ENCODE peak calls at places on chromosomes 6 and 20, in six cellular contexts. Q is Peyer's patch, E is H54, F is prostate gland, H is HCT116, W is lower leg skin. A is an unnamed sample.
A peak's percentile ranks its signal among the peaks of the same experiment; 100 is the strongest.

GRCh38 chr6:6863957-6864639 is 243.7 kb upstream of the RREB1 start:
- DNase-seq in E (no peak), Q (no peak), F (no peak), W (no peak), H (no peak), A (no peak)

GRCh38 chr20:16491277-16491912 is 81.9 kb downstream of the KIF16B start:
- DNase-seq in Q (no peak), W (no peak), F (no peak), H (no peak), E (no peak), A (no peak)

GRCh38 chr6:91273729-91274128 is 686.9 kb upstream of the MAP3K7 start:
- DNase-seq in H (no peak), E (no peak), Q (no peak), W (no peak), F (no peak), A (no peak)

GRCh38 chr6:71334768-71335167 is 46.2 kb downstream of the OGFRL1 start:
- DNase-seq in F (no peak), E (no peak), W (no peak), Q (no peak), H (no peak), A (no peak)

GRCh38 chr6:52389626-52390360 is 27.8 kb downstream of the PAQR8 start:
- DNase-seq in Q (peak; percentile 57), E (no peak), W (no peak), H (peak; percentile 48), F (peak; percentile 66), A (no peak)

GRCh38 chr20:37741055-37741454 is 47.2 kb downstream of the CTNNBL1 start:
- DNase-seq in W (no peak), Q (no peak), E (peak; percentile 21), H (no peak), F (no peak), A (no peak)

GRCh38 chr20:42688576-42688975 is 501.1 kb downstream of the PTPRT start:
- DNase-seq in H (no peak), F (no peak), W (no peak), E (no peak), Q (no peak), A (no peak)

GRCh38 chr6:57313711-57314471 is 3.5 kb upstream of the PRIM2 start:
- DNase-seq in W (no peak), H (peak; percentile 71), Q (no peak), E (peak; percentile 74), F (peak; percentile 50), A (no peak)

GRCh38 chr20:25279403-25279802 is 31.5 kb downstream of the PYGB start:
- DNase-seq in Q (no peak), F (no peak), E (no peak), W (no peak), H (no peak), A (no peak)

GRCh38 chr6:53986165-53986720 is 125.0 kb upstream of the MLIP start:
- DNase-seq in F (peak; percentile 18), E (peak; percentile 20), H (peak; percentile 34), W (no peak), Q (no peak), A (no peak)

GRCh38 chr20:10718671-10719070 is 44.9 kb upstream of the JAG1 start:
- DNase-seq in F (no peak), Q (no peak), H (no peak), W (no peak), E (no peak), A (no peak)

GRCh38 chr6:153172815-153173214 is 41.7 kb upstream of the RGS17 start:
- DNase-seq in Q (no peak), E (no peak), F (no peak), H (no peak), W (no peak), A (no peak)

GRCh38 chr20:36614781-36615557 is 9.4 kb downstream of the RAB5IF start:
- DNase-seq in H (no peak), E (peak; percentile 67), F (no peak), W (no peak), Q (no peak), A (no peak)

GRCh38 chr6:158911746-158912158 is 88.2 kb downstream of the RSPH3 start:
- DNase-seq in W (peak; percentile 43), F (no peak), E (no peak), H (no peak), Q (peak; percentile 65), A (no peak)

GRCh38 chr6:121765060-121765459 is 329.6 kb downstream of the GJA1 start:
- DNase-seq in W (no peak), Q (no peak), F (no peak), E (no peak), H (no peak), A (no peak)

GRCh38 chr20:47610247-47610944 is 108.7 kb downstream of the NCOA3 start:
- DNase-seq in Q (peak; percentile 63), W (no peak), H (peak; percentile 71), E (peak; percentile 41), F (no peak), A (no peak)

GRCh38 chr6:21987501-21987957 is 309.3 kb downstream of the PRL start:
- DNase-seq in Q (peak; percentile 24), E (peak; percentile 61), H (peak; percentile 58), F (peak; percentile 34), W (peak; percentile 87), A (peak; percentile 23)

GRCh38 chr6:14254505-14254904 is 136.9 kb downstream of the CD83 start:
- DNase-seq in Q (peak; percentile 40), W (no peak), E (no peak), F (no peak), H (no peak), A (peak; percentile 29)

GRCh38 chr6:130888246-130888645 is 61.0 kb downstream of the SMLR1 start:
- DNase-seq in W (no peak), H (no peak), E (no peak), Q (no peak), F (no peak), A (no peak)

GRCh38 chr6:13307508-13307995 is 20.8 kb downstream of the TBC1D7 start:
- DNase-seq in H (no peak), F (no peak), Q (no peak), W (no peak), E (no peak), A (no peak)

GRCh38 chr20:19889011-19889953 is 127.9 kb upstream of the NAA20 start:
- DNase-seq in W (peak; percentile 88), H (no peak), E (peak; percentile 57), F (peak; percentile 34), Q (no peak), A (no peak)

GRCh38 chr6:131979515-131980337 is 28.6 kb upstream of the CCN2 start:
- DNase-seq in H (no peak), E (no peak), Q (no peak), W (no peak), F (no peak), A (no peak)

GRCh38 chr6:17086469-17086868 is 15.4 kb upstream of the STMND1 start:
- DNase-seq in H (peak; percentile 75), Q (no peak), W (peak; percentile 86), E (peak; percentile 51), F (peak; percentile 76), A (no peak)

GRCh38 chr6:27864906-27865883 is 47.0 kb downstream of the OR2B2 start:
- DNase-seq in F (peak; percentile 80), E (peak; percentile 84), H (no peak), Q (peak; percentile 61), W (peak; percentile 94), A (peak; percentile 43)

GRCh38 chr6:27867051-27867940 is 44.9 kb downstream of the OR2B2 start:
- DNase-seq in F (no peak), H (no peak), Q (peak; percentile 83), E (peak; percentile 46), W (peak; percentile 94), A (no peak)

GRCh38 chr6:27867941-27868705 is 44.1 kb downstream of the OR2B2 start:
- DNase-seq in H (no peak), E (no peak), Q (no peak), F (no peak), W (no peak), A (no peak)

GRCh38 chr6:27865952-27866369 is 46.2 kb downstream of the OR2B2 start:
- DNase-seq in H (no peak), F (no peak), W (no peak), Q (peak; percentile 24), E (no peak), A (no peak)

GRCh38 chr6:27866370-27867050 is 45.7 kb downstream of the OR2B2 start:
- DNase-seq in Q (no peak), H (no peak), E (no peak), W (no peak), F (no peak), A (no peak)
- TF ChIP-seq POLR2A in Q (no peak), H (no peak), E (no peak), W (no peak), F (no peak), A (peak; percentile 98)

DNA sequence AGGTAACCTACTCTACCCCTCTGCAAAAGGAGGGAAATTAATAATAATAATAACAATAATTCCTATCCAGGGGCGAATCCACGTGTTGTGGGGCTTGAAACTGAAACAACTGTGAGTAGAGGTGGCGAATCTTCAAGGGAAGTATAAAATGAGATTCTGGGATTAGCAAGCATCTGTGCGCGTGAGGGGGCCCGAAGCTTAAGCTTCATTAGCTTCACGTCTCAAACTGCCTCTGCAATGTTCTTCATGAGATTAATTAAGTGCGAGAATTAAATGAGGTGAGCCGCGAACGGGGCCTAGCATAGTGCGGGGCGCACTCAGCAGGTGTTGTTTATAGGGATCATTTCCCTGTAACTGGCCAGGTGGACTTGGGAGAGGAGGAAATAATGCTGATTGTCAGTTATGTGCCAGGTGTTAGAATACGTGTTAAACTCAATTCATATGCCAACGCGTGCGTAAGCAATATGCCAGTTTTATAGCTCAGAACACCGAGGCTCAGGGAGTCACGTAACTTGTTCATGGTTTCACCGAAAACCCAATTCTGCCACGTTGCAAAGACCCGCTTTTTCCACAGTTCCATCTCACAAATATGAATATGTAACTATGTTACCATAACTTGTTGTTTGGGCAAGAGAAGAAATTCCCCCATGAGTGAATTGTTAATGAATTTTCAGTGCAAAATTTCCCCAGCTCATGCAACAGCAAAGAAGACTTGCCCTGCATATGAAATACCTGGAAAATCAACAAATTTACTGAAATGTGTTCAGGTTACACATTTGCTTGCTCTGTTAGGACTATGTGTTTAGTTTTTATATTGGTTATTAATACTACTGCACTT is 30.3 kb downstream of the SF3B5 start:
- DNase-seq in E (no peak), F (peak; percentile 11), W (no peak), Q (peak; percentile 28), H (no peak), A (no peak)
- TF ChIP-seq POLR2A in E (no peak), F (no peak), W (no peak), Q (peak; percentile 64), H (no peak), A (no peak)

GRCh38 chr20:382291-383115 is 1.9 kb downstream of the TRIB3 start:
- DNase-seq in H (no peak), F (no peak), E (no peak), Q (no peak), W (no peak), A (no peak)
- TF ChIP-seq POLR2A in H (no peak), F (no peak), E (no peak), Q (no peak), W (no peak), A (no peak)

DNA sequence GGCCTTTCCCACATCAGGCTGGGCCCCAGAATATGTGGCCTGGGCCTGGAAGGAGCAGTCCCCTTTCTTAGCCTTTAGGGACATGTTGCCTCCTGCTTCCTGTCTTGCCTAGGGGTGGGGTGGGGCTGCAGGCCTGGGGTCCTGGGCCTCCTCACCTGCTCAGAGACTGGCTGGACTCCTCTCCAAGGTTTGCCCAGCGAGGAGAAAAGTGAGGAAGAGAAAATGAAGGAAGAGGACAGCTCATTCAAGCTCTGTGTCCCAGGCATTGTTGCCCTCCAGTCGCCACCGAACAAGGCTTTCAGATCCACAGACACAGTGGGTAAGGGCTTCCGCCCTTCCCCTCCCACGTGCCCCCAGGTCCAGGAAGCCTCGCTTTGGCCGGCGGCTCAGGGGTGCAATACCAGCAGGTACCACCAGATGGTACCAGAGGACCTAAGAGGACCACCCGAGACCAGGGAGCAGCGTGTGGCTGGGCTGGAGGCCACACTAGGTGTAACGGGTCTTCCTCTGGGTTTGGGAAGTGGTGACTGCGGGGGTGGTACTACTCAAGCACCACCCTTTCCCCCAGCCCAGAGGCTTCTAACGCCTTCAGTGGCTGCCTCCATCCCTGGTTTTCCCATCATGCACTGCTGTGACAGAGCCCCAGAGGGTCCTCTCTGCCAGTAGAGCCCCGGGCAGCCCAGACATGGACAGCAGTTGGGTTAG is 5.5 kb upstream of the BAK1 start:
- DNase-seq in E (peak; percentile 77), H (peak; percentile 62), F (peak; percentile 72), W (peak; percentile 97), Q (peak; percentile 94), A (peak; percentile 82)
- TF ChIP-seq POLR2A in E (no peak), H (no peak), F (no peak), W (no peak), Q (no peak), A (peak; percentile 42)

A was measured in GM12891.